ENCODE peak calls at places on chromosomes 16 and 17, in four cellular contexts. X is WTC11, E is K562, A is HepG2. P is an unnamed sample.

GRCh38 chr16:82603784-82604411 is 22.9 kb upstream of the CDH13 start:
- DNase-seq in X (peak), E (no peak), A (peak), P (peak)

GRCh38 chr16:19589106-19589505 is 33.6 kb downstream of the VPS35L start:
- DNase-seq in X (no peak), E (no peak), A (no peak), P (no peak)

GRCh38 chr17:31997005-31997404 is 10.2 kb upstream of the LRRC37B start:
- DNase-seq in E (no peak), A (no peak), X (no peak), P (no peak)

GRCh38 chr16:87552772-87553171 is 49.5 kb upstream of the JPH3 start:
- DNase-seq in X (no peak), A (no peak), E (no peak), P (no peak)

GRCh38 chr16:24617502-24617901 is 78.1 kb downstream of the RBBP6 start:
- DNase-seq in A (no peak), X (no peak), E (no peak), P (no peak)

GRCh38 chr16:28549301-28549899 is 4.3 kb upstream of the SGF29 start:
- DNase-seq in X (no peak), A (peak), E (no peak), P (peak)

GRCh38 chr17:2691965-2692780 is 19.4 kb downstream of the CLUH start:
- DNase-seq in E (peak), X (no peak), A (no peak), P (no peak)

GRCh38 chr17:1470071-1470773 is 14.2 kb upstream of the CRK start:
- DNase-seq in A (no peak), X (no peak), E (no peak), P (no peak)

GRCh38 chr17:19268611-19269010 is 31.4 kb downstream of the EPN2 start:
- DNase-seq in E (no peak), A (no peak), X (no peak), P (no peak)

GRCh38 chr16:3954411-3954921 is 74.0 kb upstream of the CREBBP start:
- DNase-seq in A (peak), E (no peak), X (no peak), P (no peak)

GRCh38 chr17:46878055-46878454 is 26.7 kb downstream of the WNT9B start:
- DNase-seq in X (no peak), E (no peak), A (no peak), P (no peak)

GRCh38 chr17:22469941-22470340 is 777.6 kb downstream of the KCNJ18 start:
- DNase-seq in X (no peak), E (no peak), A (no peak), P (no peak)

GRCh38 chr17:40519089-40519775 is 17.8 kb upstream of the TNS4 start:
- DNase-seq in A (no peak), E (no peak), X (no peak), P (no peak)

GRCh38 chr16:61823326-61823725 is 212.9 kb downstream of the CDH8 start:
- DNase-seq in A (no peak), X (no peak), E (no peak), P (no peak)

GRCh38 chr16:57379579-57379978 is 7.3 kb downstream of the CX3CL1 start:
- DNase-seq in X (no peak), E (no peak), A (no peak), P (no peak)

GRCh38 chr17:54280741-54281140 is 458.0 kb downstream of the KIF2B start:
- DNase-seq in A (no peak), E (no peak), X (no peak), P (no peak)

DNA sequence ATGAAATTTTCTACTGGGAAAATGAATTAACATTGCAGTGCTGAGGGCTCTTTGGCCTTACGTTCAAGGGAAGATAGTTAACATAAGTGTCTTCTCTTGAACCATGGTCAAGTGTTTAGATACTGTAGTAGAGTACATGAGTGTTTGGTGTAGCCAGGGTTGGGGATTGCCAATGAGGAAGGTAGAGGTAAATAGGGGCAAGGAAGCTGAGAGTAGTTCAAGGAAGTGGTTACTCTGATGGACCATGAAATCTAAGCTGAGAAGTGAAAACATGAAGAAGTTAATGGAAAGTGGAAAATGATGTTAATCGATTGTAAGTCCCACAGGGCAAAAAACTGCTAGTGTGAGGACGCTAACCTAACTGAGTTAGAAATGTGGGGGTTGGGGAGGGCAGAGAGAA is 249.6 kb upstream of the AXIN2 start:
- DNase-seq in A (no peak), E (no peak), X (no peak), P (no peak)
- TF ChIP-seq NR3C1 in A (no peak), E (no peak), X (no peak), P (no peak)

GRCh38 chr16:56306690-56307533 is 115.6 kb downstream of the GNAO1 start:
- DNase-seq in A (no peak), E (peak), X (no peak), P (no peak)
- TF ChIP-seq NR3C1 in A (no peak), E (no peak), X (no peak), P (no peak)

GRCh38 chr17:75753193-75753513 is 11.8 kb downstream of the GALK1 start:
- DNase-seq in A (no peak), X (no peak), E (no peak), P (no peak)
- TF ChIP-seq NR3C1 in A (no peak), X (no peak), E (no peak), P (no peak)

GRCh38 chr17:8892338-8892690 is 24.8 kb upstream of the PIK3R6 start:
- DNase-seq in X (no peak), E (no peak), A (no peak), P (no peak)

GRCh38 chr17:8889458-8890210 is 22.2 kb upstream of the PIK3R6 start:
- DNase-seq in E (no peak), X (no peak), A (no peak), P (no peak)

GRCh38 chr17:8893059-8893458 is 25.6 kb upstream of the PIK3R6 start:
- DNase-seq in A (no peak), E (no peak), X (no peak), P (no peak)

GRCh38 chr17:8888704-8889302 is 21.3 kb upstream of the PIK3R6 start:
- DNase-seq in X (no peak), E (no peak), A (no peak), P (no peak)

DNA sequence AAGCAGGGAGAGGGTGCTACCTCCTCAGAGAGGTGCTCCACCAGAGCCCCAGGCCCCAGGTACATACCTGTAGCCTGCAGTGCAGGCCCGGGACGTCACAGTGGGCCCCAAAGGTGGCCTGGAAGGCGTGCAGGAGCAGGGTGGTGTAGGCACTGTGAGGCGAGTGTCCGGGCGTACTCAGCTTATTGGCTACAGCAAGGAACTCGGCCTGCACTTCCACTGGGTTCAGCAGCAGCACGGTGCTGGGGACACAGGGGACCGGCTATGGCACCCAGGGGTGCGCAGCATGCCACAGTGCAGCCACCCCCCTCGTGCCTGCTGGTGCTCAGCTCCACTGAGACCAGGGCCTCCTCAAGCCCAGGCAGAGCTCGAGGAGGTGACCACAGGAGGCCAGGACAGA is 23.2 kb upstream of the PIK3R6 start:
- DNase-seq in A (no peak), E (no peak), X (no peak), P (no peak)
- TF ChIP-seq NR3C1 in A (no peak), E (no peak), X (no peak), P (no peak)

GRCh38 chr17:8120520-8121443 is 2.5 kb upstream of the ALOXE3 start:
- DNase-seq in A (no peak), E (peak), X (peak), P (peak)
- TF ChIP-seq NR3C1 in A (no peak), E (no peak), X (no peak), P (no peak)

GRCh38 chr17:45172541-45173286 is 11.0 kb downstream of the HEXIM2 start:
- DNase-seq in E (no peak), A (peak), X (peak), P (peak)

GRCh38 chr17:45171338-45172231 is 9.9 kb downstream of the HEXIM2 start:
- DNase-seq in X (peak), A (peak), E (peak), P (peak)

GRCh38 chr17:45172232-45172540 is 10.5 kb downstream of the HEXIM2 start:
- DNase-seq in A (no peak), E (no peak), X (no peak), P (no peak)

GRCh38 chr17:45175759-45176140 is 14.1 kb downstream of the HEXIM2 start:
- DNase-seq in X (no peak), A (no peak), E (peak), P (no peak)

DNA sequence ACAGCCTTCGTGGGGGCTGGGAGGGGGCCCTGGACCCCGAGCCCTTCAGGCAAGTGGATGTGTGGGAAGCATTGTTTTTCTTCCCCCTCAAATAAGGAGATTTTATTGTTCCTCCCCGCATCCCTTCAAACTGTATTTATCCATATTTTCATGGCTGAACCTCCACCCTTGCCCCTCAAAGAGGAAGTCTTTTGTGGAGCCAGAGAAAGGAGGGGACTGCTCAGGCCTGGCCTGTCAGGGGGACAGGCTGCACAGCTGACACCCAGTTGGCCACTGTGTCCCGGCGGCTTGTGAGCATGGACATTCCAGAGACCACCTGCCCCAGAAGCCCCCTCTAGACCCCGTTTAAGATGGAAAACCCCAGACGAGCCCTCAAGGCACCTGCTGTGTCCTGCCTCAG is 15.9 kb downstream of the HEXIM2 start:
- DNase-seq in A (no peak), E (peak), X (no peak), P (no peak)
- TF ChIP-seq NR3C1 in A (no peak), E (no peak), X (no peak), P (no peak)

DNA sequence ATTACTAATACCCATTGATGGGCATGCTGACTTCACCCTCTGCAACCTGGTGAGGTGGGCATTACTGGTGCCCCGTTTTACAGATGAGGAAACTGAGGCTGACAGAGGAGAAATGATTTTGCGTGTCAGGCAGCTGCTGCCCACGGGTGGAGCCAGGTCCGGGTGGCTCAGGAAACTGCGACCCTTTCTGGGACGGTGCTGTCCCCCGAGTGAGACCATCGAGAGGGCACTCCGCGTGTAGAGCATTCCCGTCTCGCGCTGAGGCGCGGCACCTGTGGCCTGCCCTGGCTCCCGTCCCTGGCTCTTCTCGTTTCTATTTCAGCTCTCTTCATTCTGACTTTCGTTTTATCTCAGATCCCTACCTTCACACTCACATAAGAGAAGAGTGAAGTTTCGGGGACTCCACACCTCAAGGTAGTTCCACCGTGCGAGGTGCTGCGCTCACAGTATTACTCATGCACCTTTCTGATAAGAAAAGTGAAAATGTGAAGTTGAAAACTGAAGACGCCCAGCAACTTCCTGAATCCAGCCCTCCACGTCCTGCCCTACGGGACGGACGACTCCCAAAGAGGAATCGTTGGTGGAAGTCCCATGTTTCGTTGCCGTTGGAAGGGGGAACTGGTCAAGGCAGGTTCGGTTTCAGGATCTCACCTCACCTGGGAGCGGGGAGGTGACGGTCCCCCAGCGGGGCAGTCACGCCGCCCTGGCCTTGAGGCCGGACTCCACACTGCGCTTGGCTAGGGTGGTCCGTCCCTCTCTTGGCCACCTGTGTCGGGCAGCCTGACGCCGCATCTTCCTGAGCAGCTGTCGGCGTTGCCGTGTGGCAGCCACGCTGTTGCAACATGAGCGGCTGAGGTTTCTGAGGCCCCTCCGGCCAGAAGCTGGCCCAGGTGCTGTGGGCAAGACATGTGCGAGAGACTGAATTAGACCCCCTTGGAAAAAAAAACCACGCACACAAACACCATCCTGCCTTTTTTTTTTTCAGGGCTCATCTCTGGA is 48.8 kb downstream of the IRF8 start:
- DNase-seq in E (no peak), A (no peak), X (no peak), P (no peak)
- TF ChIP-seq NR3C1 in E (no peak), A (no peak), X (no peak), P (no peak)